ENCODE peak calls at places on chromosomes 6 and 20, in ten cellular contexts. One of them, this sample, is unnamed.

GRCh38 chr20:24002896-24003295 is 14.3 kb upstream of the GGTLC1 start:
- DNase-seq in kidney tubule cell: no peak
- DNase-seq in stimulated activated CD4-positive, alpha-beta T cell treated with anti-CD3 and anti-CD28 coated beads, Interleukin-15, amount 100 ng/mL, for 1 hour: no peak
- DNase-seq in cardiac muscle cell: no peak
- DNase-seq in NCI-H2081: no peak
- DNase-seq in lower leg skin: no peak
- DNase-seq in midbrain: no peak
- DNase-seq in iris pigment epithelial cell: no peak
- DNase-seq in dorsolateral prefrontal cortex: no peak
- DNase-seq in RPMI7951: no peak
- DNase-seq in this sample: no peak

GRCh38 chr6:120122401-120122800 is 772.8 kb upstream of the MAN1A1 start:
- DNase-seq in stimulated activated CD4-positive, alpha-beta T cell treated with anti-CD3 and anti-CD28 coated beads, Interleukin-15, amount 100 ng/mL, for 1 hour: no peak
- DNase-seq in NCI-H2081: no peak
- DNase-seq in lower leg skin: no peak
- DNase-seq in RPMI7951: no peak
- DNase-seq in dorsolateral prefrontal cortex: no peak
- DNase-seq in cardiac muscle cell: no peak
- DNase-seq in kidney tubule cell: no peak
- DNase-seq in midbrain: no peak
- DNase-seq in iris pigment epithelial cell: no peak
- DNase-seq in this sample: no peak

GRCh38 chr6:137651591-137652335 is 157.6 kb upstream of the OLIG3 start:
- DNase-seq in iris pigment epithelial cell: no peak
- DNase-seq in cardiac muscle cell: no peak
- DNase-seq in stimulated activated CD4-positive, alpha-beta T cell treated with anti-CD3 and anti-CD28 coated beads, Interleukin-15, amount 100 ng/mL, for 1 hour: no peak
- DNase-seq in dorsolateral prefrontal cortex: no peak
- DNase-seq in lower leg skin: no peak
- DNase-seq in kidney tubule cell: no peak
- DNase-seq in midbrain: no peak
- DNase-seq in RPMI7951: no peak
- DNase-seq in NCI-H2081: no peak
- DNase-seq in this sample: no peak

GRCh38 chr6:28462401-28462800 is 19.1 kb upstream of the ZSCAN23 start:
- DNase-seq in stimulated activated CD4-positive, alpha-beta T cell treated with anti-CD3 and anti-CD28 coated beads, Interleukin-15, amount 100 ng/mL, for 1 hour: no peak
- DNase-seq in lower leg skin: no peak
- DNase-seq in kidney tubule cell: peak; percentile 6
- DNase-seq in midbrain: no peak
- DNase-seq in cardiac muscle cell: no peak
- DNase-seq in RPMI7951: no peak
- DNase-seq in NCI-H2081: no peak
- DNase-seq in dorsolateral prefrontal cortex: no peak
- DNase-seq in iris pigment epithelial cell: peak; percentile 25
- DNase-seq in this sample: no peak

GRCh38 chr6:140281236-140281635 is 906.8 kb upstream of the CITED2 start:
- DNase-seq in stimulated activated CD4-positive, alpha-beta T cell treated with anti-CD3 and anti-CD28 coated beads, Interleukin-15, amount 100 ng/mL, for 1 hour: no peak
- DNase-seq in dorsolateral prefrontal cortex: no peak
- DNase-seq in lower leg skin: no peak
- DNase-seq in kidney tubule cell: peak; percentile 67
- DNase-seq in RPMI7951: no peak
- DNase-seq in midbrain: no peak
- DNase-seq in NCI-H2081: no peak
- DNase-seq in iris pigment epithelial cell: peak; percentile 12
- DNase-seq in cardiac muscle cell: no peak
- DNase-seq in this sample: no peak

GRCh38 chr6:148720897-148721296 is 25.9 kb upstream of the UST start:
- DNase-seq in dorsolateral prefrontal cortex: no peak
- DNase-seq in RPMI7951: no peak
- DNase-seq in midbrain: no peak
- DNase-seq in lower leg skin: no peak
- DNase-seq in iris pigment epithelial cell: no peak
- DNase-seq in stimulated activated CD4-positive, alpha-beta T cell treated with anti-CD3 and anti-CD28 coated beads, Interleukin-15, amount 100 ng/mL, for 1 hour: no peak
- DNase-seq in kidney tubule cell: peak; percentile 43
- DNase-seq in NCI-H2081: no peak
- DNase-seq in cardiac muscle cell: no peak
- DNase-seq in this sample: no peak

GRCh38 chr20:32945710-32946221 is 58.5 kb downstream of the SUN5 start:
- DNase-seq in stimulated activated CD4-positive, alpha-beta T cell treated with anti-CD3 and anti-CD28 coated beads, Interleukin-15, amount 100 ng/mL, for 1 hour: no peak
- DNase-seq in NCI-H2081: no peak
- DNase-seq in cardiac muscle cell: peak; percentile 43
- DNase-seq in midbrain: no peak
- DNase-seq in RPMI7951: peak; percentile 39
- DNase-seq in lower leg skin: no peak
- DNase-seq in kidney tubule cell: peak; percentile 20
- DNase-seq in dorsolateral prefrontal cortex: no peak
- DNase-seq in iris pigment epithelial cell: peak; percentile 43
- DNase-seq in this sample: no peak

GRCh38 chr6:54595844-54596243 is 250.7 kb upstream of the FAM83B start:
- DNase-seq in kidney tubule cell: no peak
- DNase-seq in RPMI7951: no peak
- DNase-seq in stimulated activated CD4-positive, alpha-beta T cell treated with anti-CD3 and anti-CD28 coated beads, Interleukin-15, amount 100 ng/mL, for 1 hour: no peak
- DNase-seq in midbrain: no peak
- DNase-seq in iris pigment epithelial cell: peak; percentile 89
- DNase-seq in dorsolateral prefrontal cortex: no peak
- DNase-seq in cardiac muscle cell: peak; percentile 73
- DNase-seq in lower leg skin: no peak
- DNase-seq in NCI-H2081: no peak
- DNase-seq in this sample: no peak

GRCh38 chr6:71544028-71544427 is 255.4 kb downstream of the OGFRL1 start:
- DNase-seq in midbrain: no peak
- DNase-seq in kidney tubule cell: peak; percentile 64
- DNase-seq in NCI-H2081: no peak
- DNase-seq in iris pigment epithelial cell: peak; percentile 77
- DNase-seq in RPMI7951: no peak
- DNase-seq in cardiac muscle cell: peak; percentile 65
- DNase-seq in dorsolateral prefrontal cortex: no peak
- DNase-seq in lower leg skin: no peak
- DNase-seq in stimulated activated CD4-positive, alpha-beta T cell treated with anti-CD3 and anti-CD28 coated beads, Interleukin-15, amount 100 ng/mL, for 1 hour: no peak
- DNase-seq in this sample: no peak

GRCh38 chr6:17705428-17705777 is 1.3 kb downstream of the NUP153 start:
- DNase-seq in iris pigment epithelial cell: peak; percentile 74
- DNase-seq in dorsolateral prefrontal cortex: no peak
- DNase-seq in kidney tubule cell: peak; percentile 78
- DNase-seq in NCI-H2081: peak; percentile 38
- DNase-seq in midbrain: no peak
- DNase-seq in cardiac muscle cell: peak; percentile 84
- DNase-seq in RPMI7951: peak; percentile 67
- DNase-seq in stimulated activated CD4-positive, alpha-beta T cell treated with anti-CD3 and anti-CD28 coated beads, Interleukin-15, amount 100 ng/mL, for 1 hour: no peak
- DNase-seq in lower leg skin: no peak
- DNase-seq in this sample: no peak

GRCh38 chr6:82331031-82331773 is 32.4 kb upstream of the TPBG start:
- DNase-seq in NCI-H2081: peak; percentile 27
- DNase-seq in dorsolateral prefrontal cortex: no peak
- DNase-seq in cardiac muscle cell: peak; percentile 42
- DNase-seq in stimulated activated CD4-positive, alpha-beta T cell treated with anti-CD3 and anti-CD28 coated beads, Interleukin-15, amount 100 ng/mL, for 1 hour: no peak
- DNase-seq in midbrain: no peak
- DNase-seq in lower leg skin: no peak
- DNase-seq in kidney tubule cell: peak; percentile 50
- DNase-seq in RPMI7951: peak; percentile 67
- DNase-seq in iris pigment epithelial cell: peak; percentile 60
- DNase-seq in this sample: no peak

GRCh38 chr20:728022-728944 is 40.0 kb downstream of the SLC52A3 start:
- DNase-seq in kidney tubule cell: peak; percentile 40
- DNase-seq in lower leg skin: no peak
- DNase-seq in iris pigment epithelial cell: peak; percentile 38
- DNase-seq in dorsolateral prefrontal cortex: peak; percentile 62
- DNase-seq in cardiac muscle cell: peak; percentile 44
- DNase-seq in RPMI7951: peak; percentile 17
- DNase-seq in NCI-H2081: peak; percentile 67
- DNase-seq in midbrain: peak; percentile 24
- DNase-seq in stimulated activated CD4-positive, alpha-beta T cell treated with anti-CD3 and anti-CD28 coated beads, Interleukin-15, amount 100 ng/mL, for 1 hour: no peak
- DNase-seq in this sample: no peak

GRCh38 chr6:14176429-14176828 is 58.9 kb downstream of the CD83 start:
- DNase-seq in NCI-H2081: no peak
- DNase-seq in RPMI7951: no peak
- DNase-seq in kidney tubule cell: no peak
- DNase-seq in cardiac muscle cell: no peak
- DNase-seq in iris pigment epithelial cell: no peak
- DNase-seq in stimulated activated CD4-positive, alpha-beta T cell treated with anti-CD3 and anti-CD28 coated beads, Interleukin-15, amount 100 ng/mL, for 1 hour: no peak
- DNase-seq in dorsolateral prefrontal cortex: no peak
- DNase-seq in lower leg skin: no peak
- DNase-seq in midbrain: no peak
- DNase-seq in this sample: no peak

GRCh38 chr20:61413752-61414151 is 161.7 kb downstream of the CDH4 start:
- DNase-seq in midbrain: no peak
- DNase-seq in kidney tubule cell: no peak
- DNase-seq in stimulated activated CD4-positive, alpha-beta T cell treated with anti-CD3 and anti-CD28 coated beads, Interleukin-15, amount 100 ng/mL, for 1 hour: no peak
- DNase-seq in dorsolateral prefrontal cortex: no peak
- DNase-seq in RPMI7951: no peak
- DNase-seq in iris pigment epithelial cell: no peak
- DNase-seq in lower leg skin: no peak
- DNase-seq in cardiac muscle cell: no peak
- DNase-seq in NCI-H2081: no peak
- DNase-seq in this sample: no peak

GRCh38 chr20:16553684-16554083 is 19.6 kb downstream of the KIF16B start:
- DNase-seq in stimulated activated CD4-positive, alpha-beta T cell treated with anti-CD3 and anti-CD28 coated beads, Interleukin-15, amount 100 ng/mL, for 1 hour: no peak
- DNase-seq in lower leg skin: no peak
- DNase-seq in kidney tubule cell: peak; percentile 40
- DNase-seq in dorsolateral prefrontal cortex: no peak
- DNase-seq in NCI-H2081: no peak
- DNase-seq in midbrain: no peak
- DNase-seq in RPMI7951: no peak
- DNase-seq in iris pigment epithelial cell: no peak
- DNase-seq in cardiac muscle cell: no peak
- DNase-seq in this sample: no peak

GRCh38 chr6:110617057-110617456 is 140.6 kb upstream of the SLC22A16 start:
- DNase-seq in dorsolateral prefrontal cortex: no peak
- DNase-seq in cardiac muscle cell: no peak
- DNase-seq in kidney tubule cell: no peak
- DNase-seq in lower leg skin: no peak
- DNase-seq in RPMI7951: no peak
- DNase-seq in stimulated activated CD4-positive, alpha-beta T cell treated with anti-CD3 and anti-CD28 coated beads, Interleukin-15, amount 100 ng/mL, for 1 hour: no peak
- DNase-seq in midbrain: no peak
- DNase-seq in NCI-H2081: no peak
- DNase-seq in iris pigment epithelial cell: no peak
- DNase-seq in this sample: no peak

GRCh38 chr6:110355727-110356126 is 2.4 kb downstream of the METTL24 start:
- DNase-seq in cardiac muscle cell: no peak
- DNase-seq in lower leg skin: no peak
- DNase-seq in dorsolateral prefrontal cortex: peak; percentile 62
- DNase-seq in NCI-H2081: no peak
- DNase-seq in RPMI7951: no peak
- DNase-seq in midbrain: no peak
- DNase-seq in iris pigment epithelial cell: no peak
- DNase-seq in stimulated activated CD4-positive, alpha-beta T cell treated with anti-CD3 and anti-CD28 coated beads, Interleukin-15, amount 100 ng/mL, for 1 hour: no peak
- DNase-seq in kidney tubule cell: no peak
- DNase-seq in this sample: no peak

GRCh38 chr6:209432-210103 is 82.7 kb upstream of the DUSP22 start:
- DNase-seq in iris pigment epithelial cell: no peak
- DNase-seq in RPMI7951: no peak
- DNase-seq in cardiac muscle cell: no peak
- DNase-seq in kidney tubule cell: no peak
- DNase-seq in lower leg skin: no peak
- DNase-seq in stimulated activated CD4-positive, alpha-beta T cell treated with anti-CD3 and anti-CD28 coated beads, Interleukin-15, amount 100 ng/mL, for 1 hour: no peak
- DNase-seq in midbrain: no peak
- DNase-seq in NCI-H2081: no peak
- DNase-seq in dorsolateral prefrontal cortex: no peak
- DNase-seq in this sample: no peak

GRCh38 chr6:36860126-36860525 is 14.5 kb downstream of the PPIL1 start:
- DNase-seq in midbrain: no peak
- DNase-seq in kidney tubule cell: no peak
- DNase-seq in cardiac muscle cell: no peak
- DNase-seq in NCI-H2081: no peak
- DNase-seq in lower leg skin: peak; percentile 49
- DNase-seq in stimulated activated CD4-positive, alpha-beta T cell treated with anti-CD3 and anti-CD28 coated beads, Interleukin-15, amount 100 ng/mL, for 1 hour: no peak
- DNase-seq in iris pigment epithelial cell: no peak
- DNase-seq in dorsolateral prefrontal cortex: no peak
- DNase-seq in RPMI7951: no peak
- DNase-seq in this sample: no peak

GRCh38 chr6:6736753-6737654 is 148.5 kb downstream of the LY86 start:
- DNase-seq in dorsolateral prefrontal cortex: no peak
- DNase-seq in RPMI7951: no peak
- DNase-seq in kidney tubule cell: peak; percentile 20
- DNase-seq in midbrain: no peak
- DNase-seq in stimulated activated CD4-positive, alpha-beta T cell treated with anti-CD3 and anti-CD28 coated beads, Interleukin-15, amount 100 ng/mL, for 1 hour: no peak
- DNase-seq in NCI-H2081: no peak
- DNase-seq in cardiac muscle cell: peak; percentile 86
- DNase-seq in lower leg skin: peak; percentile 96
- DNase-seq in iris pigment epithelial cell: peak; percentile 25
- DNase-seq in this sample: no peak

GRCh38 chr6:21840428-21840827 is 246.9 kb downstream of the SOX4 start:
- DNase-seq in midbrain: no peak
- DNase-seq in NCI-H2081: no peak
- DNase-seq in kidney tubule cell: peak; percentile 15
- DNase-seq in cardiac muscle cell: peak; percentile 51
- DNase-seq in RPMI7951: peak; percentile 6
- DNase-seq in iris pigment epithelial cell: peak; percentile 85
- DNase-seq in dorsolateral prefrontal cortex: no peak
- DNase-seq in lower leg skin: no peak
- DNase-seq in stimulated activated CD4-positive, alpha-beta T cell treated with anti-CD3 and anti-CD28 coated beads, Interleukin-15, amount 100 ng/mL, for 1 hour: no peak
- DNase-seq in this sample: no peak

GRCh38 chr6:106103728-106104109 is 17.6 kb downstream of the PRDM1 start:
- DNase-seq in kidney tubule cell: peak; percentile 59
- DNase-seq in stimulated activated CD4-positive, alpha-beta T cell treated with anti-CD3 and anti-CD28 coated beads, Interleukin-15, amount 100 ng/mL, for 1 hour: peak; percentile 26
- DNase-seq in iris pigment epithelial cell: no peak
- DNase-seq in lower leg skin: no peak
- DNase-seq in midbrain: no peak
- DNase-seq in RPMI7951: no peak
- DNase-seq in dorsolateral prefrontal cortex: no peak
- DNase-seq in NCI-H2081: no peak
- DNase-seq in cardiac muscle cell: no peak
- DNase-seq in this sample: no peak

GRCh38 chr6:112282217-112282616 is 27.9 kb upstream of the LAMA4 start:
- DNase-seq in cardiac muscle cell: peak; percentile 79
- DNase-seq in NCI-H2081: no peak
- DNase-seq in iris pigment epithelial cell: peak; percentile 90
- DNase-seq in midbrain: no peak
- DNase-seq in stimulated activated CD4-positive, alpha-beta T cell treated with anti-CD3 and anti-CD28 coated beads, Interleukin-15, amount 100 ng/mL, for 1 hour: no peak
- DNase-seq in dorsolateral prefrontal cortex: peak; percentile 55
- DNase-seq in RPMI7951: peak; percentile 96
- DNase-seq in lower leg skin: no peak
- DNase-seq in kidney tubule cell: peak; percentile 74
- DNase-seq in this sample: no peak

GRCh38 chr20:9572690-9573089 is 58.3 kb downstream of the LAMP5 start:
- DNase-seq in dorsolateral prefrontal cortex: no peak
- DNase-seq in midbrain: no peak
- DNase-seq in iris pigment epithelial cell: no peak
- DNase-seq in stimulated activated CD4-positive, alpha-beta T cell treated with anti-CD3 and anti-CD28 coated beads, Interleukin-15, amount 100 ng/mL, for 1 hour: no peak
- DNase-seq in cardiac muscle cell: no peak
- DNase-seq in RPMI7951: no peak
- DNase-seq in lower leg skin: no peak
- DNase-seq in kidney tubule cell: no peak
- DNase-seq in NCI-H2081: no peak
- DNase-seq in this sample: no peak

GRCh38 chr6:96116674-96117073 is 100.9 kb downstream of the FUT9 start:
- DNase-seq in lower leg skin: no peak
- DNase-seq in cardiac muscle cell: no peak
- DNase-seq in iris pigment epithelial cell: no peak
- DNase-seq in NCI-H2081: no peak
- DNase-seq in kidney tubule cell: no peak
- DNase-seq in stimulated activated CD4-positive, alpha-beta T cell treated with anti-CD3 and anti-CD28 coated beads, Interleukin-15, amount 100 ng/mL, for 1 hour: no peak
- DNase-seq in RPMI7951: no peak
- DNase-seq in midbrain: no peak
- DNase-seq in dorsolateral prefrontal cortex: no peak
- DNase-seq in this sample: no peak

GRCh38 chr6:36753671-36754485 is 56.3 kb downstream of the RAB44 start:
- DNase-seq in RPMI7951: peak; percentile 83
- DNase-seq in lower leg skin: no peak
- DNase-seq in midbrain: no peak
- DNase-seq in dorsolateral prefrontal cortex: no peak
- DNase-seq in iris pigment epithelial cell: no peak
- DNase-seq in stimulated activated CD4-positive, alpha-beta T cell treated with anti-CD3 and anti-CD28 coated beads, Interleukin-15, amount 100 ng/mL, for 1 hour: no peak
- DNase-seq in cardiac muscle cell: no peak
- DNase-seq in NCI-H2081: no peak
- DNase-seq in kidney tubule cell: peak; percentile 14
- DNase-seq in this sample: no peak

GRCh38 chr6:14305629-14306028 is 188.1 kb downstream of the CD83 start:
- DNase-seq in RPMI7951: no peak
- DNase-seq in midbrain: no peak
- DNase-seq in NCI-H2081: no peak
- DNase-seq in iris pigment epithelial cell: no peak
- DNase-seq in lower leg skin: no peak
- DNase-seq in cardiac muscle cell: no peak
- DNase-seq in kidney tubule cell: no peak
- DNase-seq in dorsolateral prefrontal cortex: no peak
- DNase-seq in stimulated activated CD4-positive, alpha-beta T cell treated with anti-CD3 and anti-CD28 coated beads, Interleukin-15, amount 100 ng/mL, for 1 hour: no peak
- DNase-seq in this sample: no peak

GRCh38 chr6:158784505-158784904 is 34.7 kb downstream of the EZR start:
- DNase-seq in stimulated activated CD4-positive, alpha-beta T cell treated with anti-CD3 and anti-CD28 coated beads, Interleukin-15, amount 100 ng/mL, for 1 hour: no peak
- DNase-seq in kidney tubule cell: peak; percentile 97
- DNase-seq in dorsolateral prefrontal cortex: no peak
- DNase-seq in NCI-H2081: no peak
- DNase-seq in midbrain: no peak
- DNase-seq in iris pigment epithelial cell: peak; percentile 50
- DNase-seq in lower leg skin: no peak
- DNase-seq in RPMI7951: peak; percentile 48
- DNase-seq in cardiac muscle cell: peak; percentile 8
- DNase-seq in this sample: no peak